ENCODE peak calls at places on chromosome 9, in five cellular contexts. F is transverse colon, L is tibial nerve, Y is A549, Z is ovary. H is an unnamed sample.

GRCh38 chr9:122088880-122089567 is 4.1 kb downstream of the TTLL11 start:
- DNase-seq in F (no peak), L (no peak), Y (no peak), Z (no peak), H (no peak)

GRCh38 chr9:95157491-95158151 is 159.9 kb downstream of the FANCC start:
- DNase-seq in F (peak), L (peak), Y (peak), Z (no peak), H (peak)

GRCh38 chr9:115373000-115373709 is 255.2 kb upstream of the TNC start:
- DNase-seq in F (no peak), L (no peak), Y (peak), Z (no peak), H (no peak)

GRCh38 chr9:13934411-13934810 is 379.5 kb downstream of the NFIB start:
- DNase-seq in F (no peak), L (no peak), Y (no peak), Z (no peak), H (no peak)

GRCh38 chr9:117970276-117970675 is 266.1 kb downstream of the TLR4 start:
- DNase-seq in F (no peak), L (no peak), Y (no peak), Z (no peak), H (no peak)

GRCh38 chr9:86829496-86830046 is 117.7 kb downstream of the GAS1 start:
- DNase-seq in F (no peak), L (no peak), Y (no peak), Z (no peak), H (no peak)

GRCh38 chr9:26326473-26327044 is 566.0 kb downstream of the CAAP1 start:
- DNase-seq in F (peak), L (peak), Y (peak), Z (no peak), H (no peak)

GRCh38 chr9:76107487-76107886 is 217.0 kb downstream of the PCSK5 start:
- DNase-seq in F (no peak), L (peak), Y (no peak), Z (no peak), H (no peak)

GRCh38 chr9:2321523-2322148 is 300.0 kb upstream of the VLDLR start:
- DNase-seq in F (no peak), L (no peak), Y (no peak), Z (no peak), H (no peak)

GRCh38 chr9:22617156-22617555 is 170.5 kb downstream of the DMRTA1 start:
- DNase-seq in F (no peak), L (no peak), Y (no peak), Z (no peak), H (no peak)

GRCh38 chr9:93197670-93198069 is 13.7 kb downstream of the WNK2 start:
- DNase-seq in F (no peak), L (no peak), Y (no peak), Z (no peak), H (no peak)

GRCh38 chr9:78997296-78997695 is 574.5 kb upstream of the TLE4 start:
- DNase-seq in F (no peak), L (no peak), Y (no peak), Z (no peak), H (no peak)

GRCh38 chr9:126608551-126608950 is 5.2 kb upstream of the LMX1B start:
- DNase-seq in F (no peak), L (no peak), Y (no peak), Z (no peak), H (no peak)

GRCh38 chr9:72292184-72292787 is 72.7 kb downstream of the ZFAND5 start:
- DNase-seq in F (no peak), L (no peak), Y (peak), Z (no peak), H (no peak)

GRCh38 chr9:127844821-127845359 is 9.6 kb downstream of the ENG start:
- DNase-seq in F (no peak), L (no peak), Y (no peak), Z (peak), H (peak)
- H3K4me3 ChIP-seq in F (no peak), L (no peak), Y (no peak), Z (no peak), H (no peak)

DNA sequence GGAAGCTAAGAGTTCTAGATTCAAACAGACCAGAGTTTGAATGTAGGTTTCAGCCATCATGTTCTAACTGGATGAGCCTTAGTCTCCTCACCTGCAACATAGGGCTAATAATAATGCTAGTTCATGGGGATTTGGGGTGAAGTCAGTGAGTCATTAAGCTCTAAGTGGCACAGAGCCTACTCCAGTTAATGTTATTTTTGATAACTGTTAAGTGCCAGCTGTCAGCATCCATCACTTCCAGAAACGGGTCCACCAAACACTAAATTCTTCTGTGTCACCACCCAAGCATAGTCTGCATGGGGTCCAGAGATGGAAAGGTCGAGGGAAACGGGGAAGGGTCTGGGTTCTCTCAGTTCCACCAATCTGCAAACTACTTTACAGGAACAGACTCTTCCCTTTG is 1.8 kb upstream of the TSC1 start:
- DNase-seq in F (no peak), L (no peak), Y (no peak), Z (no peak), H (no peak)
- TF ChIP-seq POLR2A in F (no peak), L (no peak), Y (no peak), Z (no peak), H (no peak)

DNA sequence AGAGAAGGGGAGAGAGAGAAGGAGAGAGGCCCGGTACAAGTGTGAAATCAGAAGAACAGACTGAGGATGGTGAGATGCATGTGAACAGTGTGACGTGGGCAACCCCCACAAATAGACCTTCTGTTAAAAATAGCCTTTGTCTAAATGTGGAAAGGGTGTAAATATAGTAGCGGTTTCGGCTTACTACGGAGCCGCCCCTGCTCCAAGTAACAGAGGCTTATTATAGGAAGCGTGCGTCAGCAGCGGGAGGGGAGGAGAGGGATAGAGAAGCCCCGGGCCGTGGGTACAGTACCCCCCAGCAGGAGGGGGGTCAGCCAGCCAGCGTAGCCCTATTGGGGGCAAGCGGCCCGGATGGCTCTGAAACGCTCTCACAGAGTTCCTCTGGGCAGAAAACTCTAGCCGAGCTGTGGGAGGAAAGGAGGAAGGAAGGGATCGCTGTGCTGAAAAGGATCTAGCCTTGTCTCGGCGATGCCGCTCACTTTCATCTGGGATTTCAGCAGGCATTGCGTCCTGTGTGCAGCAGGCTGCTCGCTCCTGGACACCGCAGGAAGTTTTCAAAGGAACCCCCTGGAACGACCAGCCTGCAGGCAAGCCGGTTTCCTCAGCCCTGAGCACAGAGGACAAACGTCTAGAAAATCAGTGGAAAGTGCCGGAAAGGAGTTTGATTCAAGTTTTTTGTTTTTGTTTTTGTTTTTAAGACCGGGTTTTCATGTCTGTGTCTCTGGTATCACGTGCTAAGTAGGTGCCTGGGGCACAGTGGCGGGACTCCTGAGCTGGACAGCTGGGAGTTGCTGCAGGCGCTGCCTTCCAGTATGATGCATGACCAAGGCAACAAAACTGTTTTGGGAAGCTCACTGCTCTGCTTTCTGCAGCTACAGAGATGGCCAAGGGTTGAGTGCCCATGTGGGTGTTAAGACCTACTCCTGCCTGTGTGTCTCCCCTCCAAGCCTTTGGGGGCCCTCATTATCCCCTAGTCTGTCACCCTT is 146.6 kb downstream of the SEC61B start:
- DNase-seq in F (peak), L (peak), Y (no peak), Z (peak), H (peak)
- H3K4me3 ChIP-seq in F (peak), L (peak), Y (no peak), Z (peak), H (no peak)

DNA sequence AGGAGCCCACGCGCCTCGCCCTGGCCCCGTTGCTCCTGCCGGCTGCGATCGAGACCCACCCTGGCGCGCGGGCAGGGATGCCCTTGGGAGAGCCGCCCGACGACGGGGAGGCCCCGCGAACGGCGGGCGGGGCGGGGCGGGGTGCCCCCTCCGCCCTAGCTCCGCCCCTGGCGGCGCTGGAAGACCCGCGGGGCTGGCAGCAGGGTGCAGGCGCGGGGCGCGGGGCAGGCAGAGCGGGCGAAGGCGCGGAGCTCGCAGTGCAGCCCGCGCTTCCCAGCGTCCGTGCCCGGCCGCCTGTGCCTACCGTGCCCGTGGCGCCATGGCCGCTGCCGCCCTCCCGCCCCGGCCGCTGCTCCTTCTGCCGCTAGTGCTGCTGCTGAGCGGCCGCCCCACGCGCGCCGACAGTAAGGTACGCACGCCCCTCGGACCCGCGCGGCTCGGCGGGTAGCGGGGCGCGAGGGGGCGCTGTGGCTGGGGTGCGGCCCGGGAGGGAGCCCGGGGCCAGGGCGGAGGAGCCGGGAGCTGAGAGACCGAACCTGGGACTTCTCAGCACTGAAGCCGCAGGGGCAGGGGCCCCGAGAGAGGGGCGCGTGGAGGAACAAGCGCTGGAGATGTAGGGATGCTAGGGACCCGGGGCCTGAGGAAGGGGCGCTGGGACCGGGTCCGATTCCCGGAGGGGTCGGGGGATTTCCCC is at the start of gene OLFML2A:
- DNase-seq in F (peak), L (no peak), Y (peak), Z (peak), H (peak)
- TF ChIP-seq POLR2A in F (no peak), L (no peak), Y (peak), Z (no peak), H (no peak)

H was measured in right lobe of liver.